ENCODE peak calls at places on chromosomes 16 and 17, in ten cellular contexts. One of them, this sample, is unnamed.
A peak's percentile ranks its signal among the peaks of the same experiment; 100 is the strongest.

GRCh38 chr16:27347930-27348685 is 34.3 kb downstream of the IL4R start:
- DNase-seq in SHP77: no peak
- DNase-seq in activated CD4-positive, alpha-beta T cell treated with anti-CD3 and anti-CD28 coated beads, Interleukin-2, amount 50 U/mL, for 4 hours: no peak
- DNase-seq in natural killer cell: no peak
- DNase-seq in H9: no peak
- DNase-seq in AML-193: no peak
- DNase-seq in testis: no peak
- DNase-seq in foreskin fibroblast: no peak
- DNase-seq in A549: no peak
- DNase-seq in left cardiac atrium: no peak
- DNase-seq in this sample: no peak

GRCh38 chr17:36496018-36496789 is 9.7 kb downstream of the ZNHIT3 start:
- DNase-seq in H9: peak; percentile 22
- DNase-seq in left cardiac atrium: no peak
- DNase-seq in testis: no peak
- DNase-seq in SHP77: no peak
- DNase-seq in A549: no peak
- DNase-seq in natural killer cell: no peak
- DNase-seq in activated CD4-positive, alpha-beta T cell treated with anti-CD3 and anti-CD28 coated beads, Interleukin-2, amount 50 U/mL, for 4 hours: no peak
- DNase-seq in AML-193: no peak
- DNase-seq in foreskin fibroblast: no peak
- DNase-seq in this sample: no peak

GRCh38 chr16:84785843-84786538 is 33.8 kb upstream of the CRISPLD2 start:
- DNase-seq in H9: no peak
- DNase-seq in foreskin fibroblast: no peak
- DNase-seq in left cardiac atrium: peak; percentile 37
- DNase-seq in activated CD4-positive, alpha-beta T cell treated with anti-CD3 and anti-CD28 coated beads, Interleukin-2, amount 50 U/mL, for 4 hours: no peak
- DNase-seq in testis: no peak
- DNase-seq in natural killer cell: no peak
- DNase-seq in A549: no peak
- DNase-seq in SHP77: peak; percentile 89
- DNase-seq in AML-193: no peak
- DNase-seq in this sample: no peak

GRCh38 chr17:11282586-11282985 is 41.6 kb downstream of the SHISA6 start:
- DNase-seq in natural killer cell: no peak
- DNase-seq in SHP77: no peak
- DNase-seq in testis: no peak
- DNase-seq in H9: peak; percentile 9
- DNase-seq in foreskin fibroblast: no peak
- DNase-seq in left cardiac atrium: no peak
- DNase-seq in AML-193: no peak
- DNase-seq in activated CD4-positive, alpha-beta T cell treated with anti-CD3 and anti-CD28 coated beads, Interleukin-2, amount 50 U/mL, for 4 hours: no peak
- DNase-seq in A549: no peak
- DNase-seq in this sample: no peak

GRCh38 chr17:32912218-32912897 is 15.6 kb upstream of the TMEM98 start:
- DNase-seq in A549: no peak
- DNase-seq in testis: peak; percentile 77
- DNase-seq in natural killer cell: no peak
- DNase-seq in H9: peak; percentile 65
- DNase-seq in SHP77: peak; percentile 21
- DNase-seq in foreskin fibroblast: peak; percentile 70
- DNase-seq in activated CD4-positive, alpha-beta T cell treated with anti-CD3 and anti-CD28 coated beads, Interleukin-2, amount 50 U/mL, for 4 hours: no peak
- DNase-seq in AML-193: no peak
- DNase-seq in left cardiac atrium: peak; percentile 58
- DNase-seq in this sample: no peak

GRCh38 chr17:1961187-1961586 is 63.9 kb downstream of the RTN4RL1 start:
- DNase-seq in SHP77: no peak
- DNase-seq in foreskin fibroblast: no peak
- DNase-seq in testis: peak; percentile 53
- DNase-seq in natural killer cell: no peak
- DNase-seq in H9: peak; percentile 94
- DNase-seq in left cardiac atrium: no peak
- DNase-seq in AML-193: no peak
- DNase-seq in activated CD4-positive, alpha-beta T cell treated with anti-CD3 and anti-CD28 coated beads, Interleukin-2, amount 50 U/mL, for 4 hours: no peak
- DNase-seq in A549: no peak
- DNase-seq in this sample: no peak

GRCh38 chr16:72657791-72658190 is 390.1 kb downstream of the ZFHX3 start:
- DNase-seq in testis: no peak
- DNase-seq in SHP77: no peak
- DNase-seq in left cardiac atrium: no peak
- DNase-seq in activated CD4-positive, alpha-beta T cell treated with anti-CD3 and anti-CD28 coated beads, Interleukin-2, amount 50 U/mL, for 4 hours: no peak
- DNase-seq in natural killer cell: no peak
- DNase-seq in H9: no peak
- DNase-seq in foreskin fibroblast: no peak
- DNase-seq in A549: no peak
- DNase-seq in AML-193: no peak
- DNase-seq in this sample: no peak

GRCh38 chr17:74454197-74455024 is 12.0 kb upstream of the CD300A start:
- DNase-seq in testis: no peak
- DNase-seq in left cardiac atrium: peak; percentile 94
- DNase-seq in AML-193: peak; percentile 76
- DNase-seq in SHP77: peak; percentile 69
- DNase-seq in natural killer cell: peak; percentile 60
- DNase-seq in H9: peak; percentile 55
- DNase-seq in A549: peak; percentile 48
- DNase-seq in foreskin fibroblast: peak; percentile 63
- DNase-seq in activated CD4-positive, alpha-beta T cell treated with anti-CD3 and anti-CD28 coated beads, Interleukin-2, amount 50 U/mL, for 4 hours: no peak
- DNase-seq in this sample: no peak

GRCh38 chr17:44352922-44353655 is 8.0 kb downstream of the GRN start:
- DNase-seq in testis: no peak
- DNase-seq in foreskin fibroblast: no peak
- DNase-seq in AML-193: no peak
- DNase-seq in SHP77: no peak
- DNase-seq in left cardiac atrium: no peak
- DNase-seq in activated CD4-positive, alpha-beta T cell treated with anti-CD3 and anti-CD28 coated beads, Interleukin-2, amount 50 U/mL, for 4 hours: no peak
- DNase-seq in H9: peak; percentile 45
- DNase-seq in natural killer cell: no peak
- DNase-seq in A549: no peak
- DNase-seq in this sample: no peak

GRCh38 chr17:28518132-28518531 is 12.0 kb downstream of the FOXN1 start:
- DNase-seq in testis: no peak
- DNase-seq in activated CD4-positive, alpha-beta T cell treated with anti-CD3 and anti-CD28 coated beads, Interleukin-2, amount 50 U/mL, for 4 hours: no peak
- DNase-seq in foreskin fibroblast: no peak
- DNase-seq in AML-193: peak; percentile 35
- DNase-seq in H9: no peak
- DNase-seq in A549: no peak
- DNase-seq in left cardiac atrium: no peak
- DNase-seq in natural killer cell: no peak
- DNase-seq in SHP77: no peak
- DNase-seq in this sample: no peak

GRCh38 chr17:44807817-44808155 is 22.3 kb downstream of the GJC1 start:
- DNase-seq in SHP77: no peak
- DNase-seq in A549: no peak
- DNase-seq in foreskin fibroblast: no peak
- DNase-seq in natural killer cell: no peak
- DNase-seq in H9: no peak
- DNase-seq in activated CD4-positive, alpha-beta T cell treated with anti-CD3 and anti-CD28 coated beads, Interleukin-2, amount 50 U/mL, for 4 hours: no peak
- DNase-seq in testis: no peak
- DNase-seq in left cardiac atrium: no peak
- DNase-seq in AML-193: no peak
- DNase-seq in this sample: no peak

GRCh38 chr17:48539177-48539576 is 5.7 kb downstream of the HOXB2 start:
- DNase-seq in H9: no peak
- DNase-seq in SHP77: no peak
- DNase-seq in A549: no peak
- DNase-seq in activated CD4-positive, alpha-beta T cell treated with anti-CD3 and anti-CD28 coated beads, Interleukin-2, amount 50 U/mL, for 4 hours: no peak
- DNase-seq in AML-193: no peak
- DNase-seq in foreskin fibroblast: peak; percentile 37
- DNase-seq in left cardiac atrium: no peak
- DNase-seq in natural killer cell: no peak
- DNase-seq in testis: no peak
- DNase-seq in this sample: no peak

GRCh38 chr16:59154295-59154694 is 420.2 kb upstream of the GOT2 start:
- DNase-seq in H9: no peak
- DNase-seq in left cardiac atrium: no peak
- DNase-seq in activated CD4-positive, alpha-beta T cell treated with anti-CD3 and anti-CD28 coated beads, Interleukin-2, amount 50 U/mL, for 4 hours: no peak
- DNase-seq in A549: no peak
- DNase-seq in SHP77: no peak
- DNase-seq in AML-193: no peak
- DNase-seq in foreskin fibroblast: no peak
- DNase-seq in testis: no peak
- DNase-seq in natural killer cell: no peak
- DNase-seq in this sample: no peak

GRCh38 chr17:67675481-67675880 is 42.3 kb upstream of the NOL11 start:
- DNase-seq in foreskin fibroblast: no peak
- DNase-seq in AML-193: no peak
- DNase-seq in H9: no peak
- DNase-seq in testis: no peak
- DNase-seq in A549: no peak
- DNase-seq in natural killer cell: no peak
- DNase-seq in left cardiac atrium: no peak
- DNase-seq in activated CD4-positive, alpha-beta T cell treated with anti-CD3 and anti-CD28 coated beads, Interleukin-2, amount 50 U/mL, for 4 hours: no peak
- DNase-seq in SHP77: no peak
- DNase-seq in this sample: no peak

GRCh38 chr16:62597874-62598273 is 561.6 kb upstream of the CDH8 start:
- DNase-seq in SHP77: no peak
- DNase-seq in activated CD4-positive, alpha-beta T cell treated with anti-CD3 and anti-CD28 coated beads, Interleukin-2, amount 50 U/mL, for 4 hours: no peak
- DNase-seq in natural killer cell: no peak
- DNase-seq in testis: no peak
- DNase-seq in H9: no peak
- DNase-seq in foreskin fibroblast: no peak
- DNase-seq in AML-193: no peak
- DNase-seq in A549: no peak
- DNase-seq in left cardiac atrium: no peak
- DNase-seq in this sample: no peak

GRCh38 chr17:47733414-47734288 is 615 bp downstream of the TBX21 start:
- DNase-seq in A549: no peak
- DNase-seq in left cardiac atrium: no peak
- DNase-seq in SHP77: no peak
- DNase-seq in H9: peak; percentile 53
- DNase-seq in activated CD4-positive, alpha-beta T cell treated with anti-CD3 and anti-CD28 coated beads, Interleukin-2, amount 50 U/mL, for 4 hours: peak; percentile 18
- DNase-seq in AML-193: no peak
- DNase-seq in testis: no peak
- DNase-seq in foreskin fibroblast: no peak
- DNase-seq in natural killer cell: no peak
- DNase-seq in this sample: no peak

GRCh38 chr16:67207116-67207856 is 8.4 kb downstream of the ELMO3 start:
- DNase-seq in foreskin fibroblast: no peak
- DNase-seq in SHP77: no peak
- DNase-seq in natural killer cell: no peak
- DNase-seq in A549: no peak
- DNase-seq in H9: no peak
- DNase-seq in AML-193: no peak
- DNase-seq in testis: no peak
- DNase-seq in activated CD4-positive, alpha-beta T cell treated with anti-CD3 and anti-CD28 coated beads, Interleukin-2, amount 50 U/mL, for 4 hours: no peak
- DNase-seq in left cardiac atrium: no peak
- DNase-seq in this sample: no peak

This sample was measured in NCI-H460.